ENCODE peak calls at places on chromosomes 5 and 9, in ten cellular contexts. One of them, this sample, is unnamed.

GRCh38 chr9:97572892-97573365 is 60.2 kb downstream of the TSTD2 start:
- DNase-seq in kidney: peak; percentile 46
- DNase-seq in MM.1S: no peak
- DNase-seq in A549: no peak
- DNase-seq in endothelial cell of umbilical vein: no peak
- DNase-seq in endodermal cell: no peak
- DNase-seq in IMR-90: no peak
- DNase-seq in BE2C: no peak
- DNase-seq in transverse colon: no peak
- DNase-seq in left lung: no peak
- DNase-seq in this sample: no peak

GRCh38 chr9:93288341-93288740 is 104.4 kb downstream of the WNK2 start:
- DNase-seq in kidney: no peak
- DNase-seq in MM.1S: no peak
- DNase-seq in A549: no peak
- DNase-seq in endothelial cell of umbilical vein: no peak
- DNase-seq in endodermal cell: peak; percentile 79
- DNase-seq in IMR-90: no peak
- DNase-seq in BE2C: no peak
- DNase-seq in transverse colon: no peak
- DNase-seq in left lung: no peak
- DNase-seq in this sample: no peak

GRCh38 chr5:134435525-134435924 is 23.8 kb upstream of the CDKN2AIPNL start:
- DNase-seq in kidney: no peak
- DNase-seq in MM.1S: no peak
- DNase-seq in A549: peak; percentile 29
- DNase-seq in endothelial cell of umbilical vein: no peak
- DNase-seq in endodermal cell: no peak
- DNase-seq in IMR-90: peak; percentile 92
- DNase-seq in BE2C: no peak
- DNase-seq in transverse colon: no peak
- DNase-seq in left lung: no peak
- DNase-seq in this sample: no peak

GRCh38 chr9:111843971-111844370 is 49.2 kb upstream of the SHOC1 start:
- DNase-seq in kidney: no peak
- DNase-seq in MM.1S: no peak
- DNase-seq in A549: no peak
- DNase-seq in endothelial cell of umbilical vein: peak; percentile 57
- DNase-seq in endodermal cell: no peak
- DNase-seq in IMR-90: no peak
- DNase-seq in BE2C: no peak
- DNase-seq in transverse colon: no peak
- DNase-seq in left lung: no peak
- DNase-seq in this sample: no peak

GRCh38 chr5:178340637-178341036 is 108.0 kb upstream of the PHYKPL start:
- DNase-seq in kidney: no peak
- DNase-seq in MM.1S: no peak
- DNase-seq in A549: no peak
- DNase-seq in endothelial cell of umbilical vein: no peak
- DNase-seq in endodermal cell: no peak
- DNase-seq in IMR-90: no peak
- DNase-seq in BE2C: no peak
- DNase-seq in transverse colon: no peak
- DNase-seq in left lung: no peak
- DNase-seq in this sample: no peak

GRCh38 chr5:17185776-17186175 is 31.7 kb upstream of the BASP1 start:
- DNase-seq in kidney: no peak
- DNase-seq in MM.1S: no peak
- DNase-seq in A549: no peak
- DNase-seq in endothelial cell of umbilical vein: no peak
- DNase-seq in endodermal cell: no peak
- DNase-seq in IMR-90: peak; percentile 98
- DNase-seq in BE2C: no peak
- DNase-seq in transverse colon: peak; percentile 27
- DNase-seq in left lung: no peak
- DNase-seq in this sample: no peak

GRCh38 chr5:120083851-120084615 is 380.1 kb upstream of the PRR16 start:
- DNase-seq in kidney: no peak
- DNase-seq in MM.1S: no peak
- DNase-seq in A549: no peak
- DNase-seq in endothelial cell of umbilical vein: no peak
- DNase-seq in endodermal cell: no peak
- DNase-seq in IMR-90: peak; percentile 13
- DNase-seq in BE2C: no peak
- DNase-seq in transverse colon: no peak
- DNase-seq in left lung: no peak
- DNase-seq in this sample: no peak

GRCh38 chr5:135129307-135129706 is 95.3 kb upstream of the PITX1 start:
- DNase-seq in kidney: peak; percentile 45
- DNase-seq in MM.1S: no peak
- DNase-seq in A549: no peak
- DNase-seq in endothelial cell of umbilical vein: no peak
- DNase-seq in endodermal cell: no peak
- DNase-seq in IMR-90: no peak
- DNase-seq in BE2C: no peak
- DNase-seq in transverse colon: no peak
- DNase-seq in left lung: no peak
- DNase-seq in this sample: no peak

GRCh38 chr5:155631116-155631515 is 617.6 kb downstream of the KIF4B start:
- DNase-seq in kidney: no peak
- DNase-seq in MM.1S: no peak
- DNase-seq in A549: peak; percentile 48
- DNase-seq in endothelial cell of umbilical vein: no peak
- DNase-seq in endodermal cell: no peak
- DNase-seq in IMR-90: no peak
- DNase-seq in BE2C: no peak
- DNase-seq in transverse colon: no peak
- DNase-seq in left lung: no peak
- DNase-seq in this sample: no peak

GRCh38 chr9:38527507-38527906 is 92.9 kb downstream of the ANKRD18A start:
- DNase-seq in kidney: no peak
- DNase-seq in MM.1S: no peak
- DNase-seq in A549: no peak
- DNase-seq in endothelial cell of umbilical vein: no peak
- DNase-seq in endodermal cell: no peak
- DNase-seq in IMR-90: no peak
- DNase-seq in BE2C: no peak
- DNase-seq in transverse colon: no peak
- DNase-seq in left lung: no peak
- DNase-seq in this sample: no peak

GRCh38 chr9:134493471-134494272 is 147.9 kb upstream of the COL5A1 start:
- DNase-seq in kidney: peak; percentile 54
- DNase-seq in MM.1S: no peak
- DNase-seq in A549: no peak
- DNase-seq in endothelial cell of umbilical vein: no peak
- DNase-seq in endodermal cell: no peak
- DNase-seq in IMR-90: no peak
- DNase-seq in BE2C: no peak
- DNase-seq in transverse colon: peak; percentile 3
- DNase-seq in left lung: peak; percentile 41
- DNase-seq in this sample: no peak

GRCh38 chr9:10208691-10209069 is 404.1 kb downstream of the PTPRD start:
- DNase-seq in kidney: no peak
- DNase-seq in MM.1S: no peak
- DNase-seq in A549: no peak
- DNase-seq in endothelial cell of umbilical vein: no peak
- DNase-seq in endodermal cell: no peak
- DNase-seq in IMR-90: no peak
- DNase-seq in BE2C: no peak
- DNase-seq in transverse colon: no peak
- DNase-seq in left lung: no peak
- DNase-seq in this sample: no peak

GRCh38 chr5:135832941-135833340 is 1.5 kb upstream of the SLC25A48 start:
- DNase-seq in kidney: no peak
- DNase-seq in MM.1S: no peak
- DNase-seq in A549: no peak
- DNase-seq in endothelial cell of umbilical vein: no peak
- DNase-seq in endodermal cell: peak; percentile 35
- DNase-seq in IMR-90: no peak
- DNase-seq in BE2C: no peak
- DNase-seq in transverse colon: no peak
- DNase-seq in left lung: no peak
- DNase-seq in this sample: no peak

GRCh38 chr5:115807654-115808052 is 8.8 kb downstream of the CDO1 start:
- DNase-seq in kidney: no peak
- DNase-seq in MM.1S: no peak
- DNase-seq in A549: no peak
- DNase-seq in endothelial cell of umbilical vein: no peak
- DNase-seq in endodermal cell: no peak
- DNase-seq in IMR-90: no peak
- DNase-seq in BE2C: no peak
- DNase-seq in transverse colon: no peak
- DNase-seq in left lung: no peak
- DNase-seq in this sample: no peak

GRCh38 chr9:132424857-132425702 is 15.1 kb downstream of the CFAP77 start:
- DNase-seq in kidney: no peak
- DNase-seq in MM.1S: no peak
- DNase-seq in A549: no peak
- DNase-seq in endothelial cell of umbilical vein: no peak
- DNase-seq in endodermal cell: peak; percentile 75
- DNase-seq in IMR-90: no peak
- DNase-seq in BE2C: no peak
- DNase-seq in transverse colon: no peak
- DNase-seq in left lung: no peak
- DNase-seq in this sample: no peak

GRCh38 chr5:151630088-151630487 is 39.0 kb upstream of the FAT2 start:
- DNase-seq in kidney: no peak
- DNase-seq in MM.1S: no peak
- DNase-seq in A549: no peak
- DNase-seq in endothelial cell of umbilical vein: no peak
- DNase-seq in endodermal cell: no peak
- DNase-seq in IMR-90: peak; percentile 3
- DNase-seq in BE2C: no peak
- DNase-seq in transverse colon: no peak
- DNase-seq in left lung: no peak
- DNase-seq in this sample: no peak

DNA sequence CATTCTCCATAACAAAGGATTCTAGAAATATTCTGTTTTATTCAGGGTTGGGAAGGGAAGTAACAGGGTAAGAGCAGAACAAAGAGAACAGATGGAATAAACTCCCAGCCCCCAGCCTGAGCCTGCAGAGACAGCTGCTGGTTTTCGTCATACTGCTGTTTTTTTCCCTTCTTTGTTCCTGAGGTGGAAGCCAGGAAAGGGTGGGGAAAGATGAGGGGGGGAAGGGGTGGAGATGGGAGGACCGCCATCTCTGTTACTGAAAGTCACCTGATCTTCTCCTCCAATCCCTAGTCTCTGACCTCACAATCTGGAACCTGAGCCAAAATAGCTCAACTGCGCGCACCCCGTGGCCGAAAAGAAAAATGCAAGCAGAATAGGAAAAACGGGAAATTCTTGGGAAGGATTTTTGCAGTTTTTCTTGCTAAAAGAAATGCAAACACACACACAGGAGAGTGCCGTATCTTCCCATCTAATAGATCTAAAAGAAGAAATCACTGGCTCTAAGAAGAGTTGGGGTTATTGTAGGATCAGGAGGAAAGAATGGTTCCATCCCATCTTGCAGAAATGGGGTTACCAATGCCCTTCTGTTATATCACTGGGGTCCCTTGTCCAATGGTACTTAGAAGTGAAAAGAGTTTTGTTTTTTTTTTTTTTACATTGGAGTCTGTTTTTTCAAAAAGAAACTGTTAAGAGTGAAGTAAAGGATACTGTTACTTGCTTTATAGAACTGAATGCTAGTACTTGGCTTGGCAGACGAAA is 57.9 kb downstream of the DIAPH1 start:
- DNase-seq in kidney: peak; percentile 88
- DNase-seq in MM.1S: no peak
- DNase-seq in A549: peak; percentile 73
- DNase-seq in endothelial cell of umbilical vein: peak; percentile 99
- DNase-seq in endodermal cell: peak; percentile 93
- DNase-seq in IMR-90: peak; percentile 98
- DNase-seq in BE2C: peak; percentile 92
- DNase-seq in transverse colon: peak; percentile 80
- DNase-seq in left lung: no peak
- DNase-seq in this sample: peak; percentile 75
- H3K4me3 ChIP-seq in kidney: peak overlapping the region; percentile 40
- H3K4me3 ChIP-seq in MM.1S: no peak overlapping the region
- H3K4me3 ChIP-seq in A549: no peak overlapping the region
- H3K4me3 ChIP-seq in endothelial cell of umbilical vein: peak overlapping the region; percentile 25
- H3K4me3 ChIP-seq in endodermal cell: peak overlapping the region; percentile 62
- H3K4me3 ChIP-seq in IMR-90: no peak overlapping the region
- H3K4me3 ChIP-seq in BE2C: peak overlapping the region; percentile 40
- H3K4me3 ChIP-seq in transverse colon: no peak overlapping the region
- H3K4me3 ChIP-seq in left lung: no peak overlapping the region
- H3K4me3 ChIP-seq in this sample: no peak overlapping the region

GRCh38 chr9:692636-693459 is 148.6 kb upstream of the DMRT1 start:
- DNase-seq in kidney: no peak
- DNase-seq in MM.1S: no peak
- DNase-seq in A549: no peak
- DNase-seq in endothelial cell of umbilical vein: no peak
- DNase-seq in endodermal cell: peak; percentile 35
- DNase-seq in IMR-90: no peak
- DNase-seq in BE2C: no peak
- DNase-seq in transverse colon: no peak
- DNase-seq in left lung: no peak
- DNase-seq in this sample: no peak
- TF ChIP-seq CTCF in kidney: no peak
- TF ChIP-seq CTCF in MM.1S: no peak
- TF ChIP-seq CTCF in A549: no peak
- TF ChIP-seq CTCF in endothelial cell of umbilical vein: no peak
- TF ChIP-seq CTCF in endodermal cell: no peak
- TF ChIP-seq CTCF in IMR-90: no peak
- TF ChIP-seq CTCF in BE2C: no peak
- TF ChIP-seq CTCF in transverse colon: no peak
- TF ChIP-seq CTCF in left lung: no peak
- TF ChIP-seq CTCF in this sample: no peak

DNA sequence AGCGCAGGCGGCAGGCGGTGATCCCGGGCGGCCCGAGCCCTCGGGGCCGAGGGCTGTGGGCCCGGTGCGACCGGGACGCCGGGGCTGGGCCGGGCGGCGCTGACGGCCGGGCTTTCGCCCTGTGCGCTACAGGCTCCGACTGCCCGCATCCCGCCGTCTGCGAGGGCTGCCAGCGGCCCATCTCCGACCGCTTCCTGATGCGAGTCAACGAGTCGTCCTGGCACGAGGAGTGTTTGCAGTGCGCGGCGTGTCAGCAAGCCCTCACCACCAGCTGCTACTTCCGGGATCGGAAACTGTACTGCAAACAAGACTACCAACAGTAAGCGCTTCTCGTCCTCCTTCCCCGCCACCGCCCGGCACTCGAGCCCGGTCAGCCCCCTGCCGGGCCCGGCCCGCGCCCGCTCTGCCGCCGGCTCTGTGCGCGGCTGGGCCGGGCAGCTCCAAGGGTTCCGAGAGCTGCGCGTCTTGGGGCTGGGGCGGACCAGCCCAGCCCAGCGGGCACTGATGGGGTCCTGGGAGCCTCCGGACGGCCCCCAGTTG is 1.6 kb downstream of the LMX1B start:
- DNase-seq in kidney: peak; percentile 77
- DNase-seq in MM.1S: no peak
- DNase-seq in A549: no peak
- DNase-seq in endothelial cell of umbilical vein: no peak
- DNase-seq in endodermal cell: peak; percentile 83
- DNase-seq in IMR-90: peak; percentile 4
- DNase-seq in BE2C: no peak
- DNase-seq in transverse colon: peak; percentile 22
- DNase-seq in left lung: peak; percentile 79
- DNase-seq in this sample: no peak
- H3K4me1 ChIP-seq in kidney: peaks cover 19% of the 10 kb centered on the region
- H3K4me1 ChIP-seq in MM.1S: no peaks in the 10 kb centered on the region
- H3K4me1 ChIP-seq in A549: peaks cover 17% of the 10 kb centered on the region
- H3K4me1 ChIP-seq in endothelial cell of umbilical vein: no peaks in the 10 kb centered on the region
- H3K4me1 ChIP-seq in endodermal cell: peaks cover 17% of the 10 kb centered on the region
- H3K4me1 ChIP-seq in IMR-90: no peaks in the 10 kb centered on the region
- H3K4me1 ChIP-seq in BE2C: peaks cover 3% of the 10 kb centered on the region
- H3K4me1 ChIP-seq in transverse colon: peaks cover 57% of the 10 kb centered on the region
- H3K4me1 ChIP-seq in left lung: peaks cover 5% of the 10 kb centered on the region
- H3K4me1 ChIP-seq in this sample: peaks cover 23% of the 10 kb centered on the region

GRCh38 chr5:167869125-167869524 is 422.3 kb upstream of the WWC1 start:
- DNase-seq in kidney: no peak
- DNase-seq in MM.1S: peak; percentile 74
- DNase-seq in A549: no peak
- DNase-seq in endothelial cell of umbilical vein: no peak
- DNase-seq in endodermal cell: no peak
- DNase-seq in IMR-90: no peak
- DNase-seq in BE2C: no peak
- DNase-seq in transverse colon: no peak
- DNase-seq in left lung: no peak
- DNase-seq in this sample: no peak
- H3K4me3 ChIP-seq in kidney: no peak overlapping the region
- H3K4me3 ChIP-seq in MM.1S: peak overlapping the region; percentile 7
- H3K4me3 ChIP-seq in A549: no peak overlapping the region
- H3K4me3 ChIP-seq in endothelial cell of umbilical vein: no peak overlapping the region
- H3K4me3 ChIP-seq in endodermal cell: no peak overlapping the region
- H3K4me3 ChIP-seq in IMR-90: no peak overlapping the region
- H3K4me3 ChIP-seq in BE2C: no peak overlapping the region
- H3K4me3 ChIP-seq in transverse colon: no peak overlapping the region
- H3K4me3 ChIP-seq in left lung: no peak overlapping the region
- H3K4me3 ChIP-seq in this sample: no peak overlapping the region